ENCODE peak calls at places on chromosomes 7 and 10, in four cellular contexts. One of them, this sample, is unnamed.
A peak's percentile ranks its signal among the peaks of the same experiment; 100 is the strongest.

GRCh38 chr7:124566576-124566975 is 199.0 kb downstream of the GPR37 start:
- DNase-seq in K562: no peak
- DNase-seq in HCT116: no peak
- DNase-seq in HepG2: no peak
- DNase-seq in this sample: no peak

GRCh38 chr10:24872049-24872789 is 80.2 kb downstream of the PRTFDC1 start:
- DNase-seq in K562: peak; percentile 23
- DNase-seq in HCT116: no peak
- DNase-seq in HepG2: no peak
- DNase-seq in this sample: no peak

GRCh38 chr10:83108565-83109333 is 1030.6 kb upstream of the GHITM start:
- DNase-seq in K562: no peak
- DNase-seq in HCT116: no peak
- DNase-seq in HepG2: no peak
- DNase-seq in this sample: no peak

GRCh38 chr7:117085275-117085674 is 132.0 kb downstream of the ST7 start:
- DNase-seq in K562: no peak
- DNase-seq in HCT116: no peak
- DNase-seq in HepG2: no peak
- DNase-seq in this sample: no peak

GRCh38 chr7:127803626-127804025 is 151.6 kb downstream of the SND1 start:
- DNase-seq in K562: no peak
- DNase-seq in HCT116: no peak
- DNase-seq in HepG2: no peak
- DNase-seq in this sample: no peak

GRCh38 chr7:80240265-80241025 is 105.8 kb downstream of the GNAI1 start:
- DNase-seq in K562: no peak
- DNase-seq in HCT116: no peak
- DNase-seq in HepG2: no peak
- DNase-seq in this sample: no peak

GRCh38 chr10:114372179-114372578 is 32.1 kb downstream of the AFAP1L2 start:
- DNase-seq in K562: no peak
- DNase-seq in HCT116: no peak
- DNase-seq in HepG2: no peak
- DNase-seq in this sample: no peak

GRCh38 chr10:103667390-103667789 is 173.9 kb downstream of the NEURL1 start:
- DNase-seq in K562: peak; percentile 83
- DNase-seq in HCT116: no peak
- DNase-seq in HepG2: no peak
- DNase-seq in this sample: no peak

GRCh38 chr10:49605177-49605938 is 4.8 kb upstream of the SLC18A3 start:
- DNase-seq in K562: no peak
- DNase-seq in HCT116: no peak
- DNase-seq in HepG2: no peak
- DNase-seq in this sample: no peak

GRCh38 chr7:91579837-91580236 is 300.7 kb downstream of the MTERF1 start:
- DNase-seq in K562: no peak
- DNase-seq in HCT116: no peak
- DNase-seq in HepG2: no peak
- DNase-seq in this sample: no peak

GRCh38 chr10:132836832-132837540 is 51.0 kb upstream of the NKX6-2 start:
- DNase-seq in K562: peak; percentile 43
- DNase-seq in HCT116: no peak
- DNase-seq in HepG2: peak; percentile 30
- DNase-seq in this sample: peak; percentile 60

GRCh38 chr7:47710201-47710935 is 128.5 kb upstream of the TNS3 start:
- DNase-seq in K562: no peak
- DNase-seq in HCT116: no peak
- DNase-seq in HepG2: no peak
- DNase-seq in this sample: no peak

DNA sequence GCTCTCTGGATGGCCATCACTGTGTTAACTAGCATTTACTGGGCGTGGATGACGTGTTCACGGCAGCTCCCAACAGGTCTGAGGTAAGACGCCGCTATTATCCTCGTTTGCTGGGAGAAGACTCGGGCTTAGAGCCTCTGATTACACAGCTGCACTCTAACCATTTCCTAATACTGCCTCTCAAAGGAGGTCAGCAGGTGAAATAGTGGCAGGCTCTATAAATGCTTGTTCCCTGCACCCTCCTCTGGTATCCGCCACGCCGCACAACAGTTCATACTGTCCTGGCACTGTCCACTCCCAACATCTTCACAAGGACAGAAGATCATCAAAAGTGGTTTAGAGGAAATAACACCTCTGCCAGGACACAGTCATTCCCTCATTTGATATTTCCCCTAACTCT is 28.3 kb downstream of the HIPK2 start:
- DNase-seq in K562: no peak
- DNase-seq in HCT116: no peak
- DNase-seq in HepG2: no peak
- DNase-seq in this sample: no peak
- TF ChIP-seq JUND in K562: no peak
- TF ChIP-seq JUND in HCT116: no peak
- TF ChIP-seq JUND in HepG2: no peak
- TF ChIP-seq JUND in this sample: no peak

GRCh38 chr7:134154581-134155130 is 27.5 kb downstream of the LRGUK start:
- DNase-seq in K562: no peak
- DNase-seq in HCT116: no peak
- DNase-seq in HepG2: no peak
- DNase-seq in this sample: no peak
- TF ChIP-seq JUND in K562: no peak
- TF ChIP-seq JUND in HCT116: no peak
- TF ChIP-seq JUND in HepG2: no peak
- TF ChIP-seq JUND in this sample: no peak

GRCh38 chr7:157009778-157010587 is 480 bp downstream of the MNX1 start:
- DNase-seq in K562: no peak
- DNase-seq in HCT116: no peak
- DNase-seq in HepG2: no peak
- DNase-seq in this sample: no peak

GRCh38 chr7:157009170-157009777 is 1.2 kb downstream of the MNX1 start:
- DNase-seq in K562: no peak
- DNase-seq in HCT116: no peak
- DNase-seq in HepG2: peak; percentile 56
- DNase-seq in this sample: peak; percentile 30

GRCh38 chr7:157012113-157012547 is 1.7 kb upstream of the MNX1 start:
- DNase-seq in K562: no peak
- DNase-seq in HCT116: no peak
- DNase-seq in HepG2: no peak
- DNase-seq in this sample: no peak

GRCh38 chr7:157011333-157012112 is 1.1 kb upstream of the MNX1 start:
- DNase-seq in K562: no peak
- DNase-seq in HCT116: no peak
- DNase-seq in HepG2: peak; percentile 86
- DNase-seq in this sample: no peak

GRCh38 chr7:157010588-157011332 is at the start of gene MNX1:
- DNase-seq in K562: peak; percentile 96
- DNase-seq in HCT116: peak; percentile 54
- DNase-seq in HepG2: peak; percentile 57
- DNase-seq in this sample: peak; percentile 91
- TF ChIP-seq JUND in K562: no peak
- TF ChIP-seq JUND in HCT116: no peak
- TF ChIP-seq JUND in HepG2: no peak
- TF ChIP-seq JUND in this sample: no peak

GRCh38 chr10:70178139-70178725 is 7.9 kb upstream of the SAR1A start:
- DNase-seq in K562: no peak
- DNase-seq in HCT116: no peak
- DNase-seq in HepG2: no peak
- DNase-seq in this sample: no peak

GRCh38 chr10:70176441-70176840 is 6.1 kb upstream of the SAR1A start:
- DNase-seq in K562: no peak
- DNase-seq in HCT116: no peak
- DNase-seq in HepG2: no peak
- DNase-seq in this sample: no peak

GRCh38 chr10:70175516-70175915 is 5.2 kb upstream of the SAR1A start:
- DNase-seq in K562: no peak
- DNase-seq in HCT116: no peak
- DNase-seq in HepG2: no peak
- DNase-seq in this sample: no peak

GRCh38 chr10:70169661-70170364 is 501 bp downstream of the SAR1A start:
- DNase-seq in K562: peak; percentile 42
- DNase-seq in HCT116: no peak
- DNase-seq in HepG2: no peak
- DNase-seq in this sample: no peak

GRCh38 chr10:70174058-70174741 is 3.9 kb upstream of the SAR1A start:
- DNase-seq in K562: peak; percentile 41
- DNase-seq in HCT116: no peak
- DNase-seq in HepG2: peak; percentile 79
- DNase-seq in this sample: no peak
- TF ChIP-seq JUND in K562: no peak
- TF ChIP-seq JUND in HCT116: no peak
- TF ChIP-seq JUND in HepG2: no peak
- TF ChIP-seq JUND in this sample: no peak

GRCh38 chr10:75542902-75543301 is 111.5 kb downstream of the LRMDA start:
- DNase-seq in K562: no peak
- DNase-seq in HCT116: no peak
- DNase-seq in HepG2: no peak
- DNase-seq in this sample: no peak
- TF ChIP-seq JUND in K562: no peak
- TF ChIP-seq JUND in HCT116: no peak
- TF ChIP-seq JUND in HepG2: no peak
- TF ChIP-seq JUND in this sample: no peak

GRCh38 chr7:96136600-96137239 is 185.2 kb downstream of the SLC25A13 start:
- DNase-seq in K562: no peak
- DNase-seq in HCT116: no peak
- DNase-seq in HepG2: no peak
- DNase-seq in this sample: no peak
- TF ChIP-seq JUND in K562: no peak
- TF ChIP-seq JUND in HCT116: no peak
- TF ChIP-seq JUND in HepG2: no peak
- TF ChIP-seq JUND in this sample: no peak

GRCh38 chr7:115289966-115290365 is 368.1 kb downstream of the MDFIC start:
- DNase-seq in K562: no peak
- DNase-seq in HCT116: no peak
- DNase-seq in HepG2: no peak
- DNase-seq in this sample: no peak
- TF ChIP-seq JUND in K562: no peak
- TF ChIP-seq JUND in HCT116: no peak
- TF ChIP-seq JUND in HepG2: no peak
- TF ChIP-seq JUND in this sample: no peak

GRCh38 chr10:5589963-5590511 is 65.3 kb downstream of the CALML3 start:
- DNase-seq in K562: peak; percentile 49
- DNase-seq in HCT116: no peak
- DNase-seq in HepG2: no peak
- DNase-seq in this sample: no peak
- TF ChIP-seq JUND in K562: no peak
- TF ChIP-seq JUND in HCT116: no peak
- TF ChIP-seq JUND in HepG2: no peak
- TF ChIP-seq JUND in this sample: no peak

DNA sequence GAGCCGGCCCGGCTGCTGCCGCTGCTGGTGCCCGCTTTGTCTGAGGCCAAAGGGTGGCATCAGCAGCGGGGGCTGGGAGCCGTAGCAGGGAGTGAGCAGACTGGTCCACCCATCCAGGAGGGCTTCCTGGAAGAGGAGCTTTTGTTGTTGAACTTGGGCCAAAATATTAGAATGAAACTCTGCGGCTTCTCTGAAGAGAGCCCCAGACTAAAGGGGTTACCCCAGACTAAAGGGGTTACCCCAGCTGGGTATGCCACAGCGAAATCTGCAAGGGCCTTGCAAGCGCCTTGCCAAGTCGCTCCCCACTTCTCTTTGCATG is 154.7 kb upstream of the ZMIZ1 start:
- DNase-seq in K562: no peak
- DNase-seq in HCT116: no peak
- DNase-seq in HepG2: no peak
- DNase-seq in this sample: no peak
- TF ChIP-seq JUND in K562: no peak
- TF ChIP-seq JUND in HCT116: no peak
- TF ChIP-seq JUND in HepG2: no peak
- TF ChIP-seq JUND in this sample: no peak

This sample was measured in T47D.